ENCODE peak calls at places on chromosomes 11 and 22, in seven cellular contexts. L, J, K, X, M, H and R are unnamed samples.

GRCh38 chr22:48491451-48491941 is 1336.2 kb downstream of the BRD1 start:
- DNase-seq in L (no peak), J (no peak), K (peak; percentile 58), X (no peak), M (no peak), H (no peak), R (no peak)

GRCh38 chr22:31876156-31877035 is 67.9 kb upstream of the YWHAH start:
- DNase-seq in L (peak; percentile 36), J (no peak), K (no peak), X (no peak), M (peak; percentile 44), H (no peak), R (no peak)

GRCh38 chr22:39309881-39310714 is 9.3 kb downstream of the RPL3 start:
- DNase-seq in L (no peak), J (no peak), K (no peak), X (no peak), M (no peak), H (no peak), R (no peak)

GRCh38 chr11:108511851-108512474 is 13.8 kb upstream of the POGLUT3 start:
- DNase-seq in L (peak; percentile 59), J (no peak), K (no peak), X (no peak), M (no peak), H (no peak), R (no peak)

GRCh38 chr11:18723991-18724390 is 2.0 kb downstream of the IGSF22 start:
- DNase-seq in L (no peak), J (peak; percentile 48), K (no peak), X (no peak), M (no peak), H (no peak), R (peak; percentile 56)

GRCh38 chr11:643849-644738 is 7.0 kb downstream of the DRD4 start:
- DNase-seq in L (no peak), J (no peak), K (no peak), X (no peak), M (no peak), H (no peak), R (no peak)

GRCh38 chr11:88281317-88281712 is 56.2 kb downstream of the CTSC start:
- DNase-seq in L (no peak), J (no peak), K (no peak), X (no peak), M (no peak), H (no peak), R (no peak)

GRCh38 chr11:28009383-28009782 is 98.6 kb downstream of the KIF18A start:
- DNase-seq in L (peak; percentile 23), J (no peak), K (no peak), X (no peak), M (peak; percentile 42), H (no peak), R (no peak)